ENCODE peak calls at places on chromosomes 13 and 19, in ten cellular contexts. One of them, this sample, is unnamed.

GRCh38 chr13:111415765-111416164 is 95.3 kb downstream of the TEX29 start:
- DNase-seq in GM18507: no peak
- DNase-seq in effector memory CD8-positive, alpha-beta T cell: no peak
- DNase-seq in cardiac muscle cell: no peak
- DNase-seq in MV-4-11: no peak
- DNase-seq in CD8-positive, alpha-beta T cell: no peak
- DNase-seq in neural progenitor cell: no peak
- DNase-seq in nucleus accumbens: no peak
- DNase-seq in Kasumi-1: no peak
- DNase-seq in activated naive CD4-positive, alpha-beta T cell treated with Interleukin-2 at 50 U/mL for 16 hours: no peak
- DNase-seq in this sample: no peak

GRCh38 chr13:44274838-44275237 is 98.8 kb upstream of the SERP2 start:
- DNase-seq in effector memory CD8-positive, alpha-beta T cell: peak; percentile 35
- DNase-seq in MV-4-11: no peak
- DNase-seq in nucleus accumbens: no peak
- DNase-seq in GM18507: no peak
- DNase-seq in activated naive CD4-positive, alpha-beta T cell treated with Interleukin-2 at 50 U/mL for 16 hours: no peak
- DNase-seq in neural progenitor cell: no peak
- DNase-seq in CD8-positive, alpha-beta T cell: peak; percentile 35
- DNase-seq in cardiac muscle cell: no peak
- DNase-seq in Kasumi-1: no peak
- DNase-seq in this sample: no peak

GRCh38 chr19:1136201-1136600 is 32.4 kb downstream of the GPX4 start:
- DNase-seq in GM18507: no peak
- DNase-seq in neural progenitor cell: no peak
- DNase-seq in nucleus accumbens: no peak
- DNase-seq in MV-4-11: no peak
- DNase-seq in activated naive CD4-positive, alpha-beta T cell treated with Interleukin-2 at 50 U/mL for 16 hours: no peak
- DNase-seq in CD8-positive, alpha-beta T cell: no peak
- DNase-seq in effector memory CD8-positive, alpha-beta T cell: no peak
- DNase-seq in cardiac muscle cell: no peak
- DNase-seq in Kasumi-1: no peak
- DNase-seq in this sample: no peak

GRCh38 chr13:77930430-77930829 is 11.8 kb upstream of the EDNRB start:
- DNase-seq in CD8-positive, alpha-beta T cell: no peak
- DNase-seq in neural progenitor cell: no peak
- DNase-seq in MV-4-11: no peak
- DNase-seq in effector memory CD8-positive, alpha-beta T cell: no peak
- DNase-seq in Kasumi-1: no peak
- DNase-seq in cardiac muscle cell: no peak
- DNase-seq in activated naive CD4-positive, alpha-beta T cell treated with Interleukin-2 at 50 U/mL for 16 hours: no peak
- DNase-seq in GM18507: no peak
- DNase-seq in nucleus accumbens: no peak
- DNase-seq in this sample: no peak

GRCh38 chr19:48637948-48638830 is 1.0 kb upstream of the DBP start:
- DNase-seq in CD8-positive, alpha-beta T cell: peak; percentile 78
- DNase-seq in MV-4-11: peak; percentile 96
- DNase-seq in activated naive CD4-positive, alpha-beta T cell treated with Interleukin-2 at 50 U/mL for 16 hours: peak; percentile 80
- DNase-seq in effector memory CD8-positive, alpha-beta T cell: no peak
- DNase-seq in neural progenitor cell: peak; percentile 94
- DNase-seq in Kasumi-1: peak; percentile 97
- DNase-seq in cardiac muscle cell: peak; percentile 99
- DNase-seq in nucleus accumbens: peak; percentile 72
- DNase-seq in GM18507: no peak
- DNase-seq in this sample: no peak

GRCh38 chr13:86201477-86201876 is 402.3 kb upstream of the SLITRK6 start:
- DNase-seq in effector memory CD8-positive, alpha-beta T cell: no peak
- DNase-seq in Kasumi-1: peak; percentile 46
- DNase-seq in CD8-positive, alpha-beta T cell: no peak
- DNase-seq in GM18507: no peak
- DNase-seq in neural progenitor cell: no peak
- DNase-seq in cardiac muscle cell: no peak
- DNase-seq in MV-4-11: no peak
- DNase-seq in nucleus accumbens: no peak
- DNase-seq in activated naive CD4-positive, alpha-beta T cell treated with Interleukin-2 at 50 U/mL for 16 hours: no peak
- DNase-seq in this sample: no peak

GRCh38 chr19:1288528-1289394 is 3.1 kb downstream of the EFNA2 start:
- DNase-seq in cardiac muscle cell: no peak
- DNase-seq in CD8-positive, alpha-beta T cell: no peak
- DNase-seq in nucleus accumbens: no peak
- DNase-seq in MV-4-11: no peak
- DNase-seq in GM18507: no peak
- DNase-seq in effector memory CD8-positive, alpha-beta T cell: no peak
- DNase-seq in neural progenitor cell: no peak
- DNase-seq in activated naive CD4-positive, alpha-beta T cell treated with Interleukin-2 at 50 U/mL for 16 hours: no peak
- DNase-seq in Kasumi-1: no peak
- DNase-seq in this sample: no peak

GRCh38 chr13:80022146-80022545 is 318.8 kb downstream of the SPRY2 start:
- DNase-seq in nucleus accumbens: no peak
- DNase-seq in CD8-positive, alpha-beta T cell: no peak
- DNase-seq in neural progenitor cell: no peak
- DNase-seq in MV-4-11: no peak
- DNase-seq in activated naive CD4-positive, alpha-beta T cell treated with Interleukin-2 at 50 U/mL for 16 hours: no peak
- DNase-seq in effector memory CD8-positive, alpha-beta T cell: no peak
- DNase-seq in cardiac muscle cell: no peak
- DNase-seq in GM18507: no peak
- DNase-seq in Kasumi-1: no peak
- DNase-seq in this sample: no peak

GRCh38 chr19:54448037-54448773 is 794 bp upstream of the LENG8 start:
- DNase-seq in cardiac muscle cell: peak; percentile 72
- DNase-seq in MV-4-11: peak; percentile 52
- DNase-seq in activated naive CD4-positive, alpha-beta T cell treated with Interleukin-2 at 50 U/mL for 16 hours: peak; percentile 44
- DNase-seq in effector memory CD8-positive, alpha-beta T cell: no peak
- DNase-seq in neural progenitor cell: peak; percentile 75
- DNase-seq in Kasumi-1: peak; percentile 44
- DNase-seq in nucleus accumbens: peak; percentile 16
- DNase-seq in GM18507: no peak
- DNase-seq in CD8-positive, alpha-beta T cell: peak; percentile 46
- DNase-seq in this sample: no peak

GRCh38 chr19:38023245-38023644 is 116.2 kb downstream of the SIPA1L3 start:
- DNase-seq in activated naive CD4-positive, alpha-beta T cell treated with Interleukin-2 at 50 U/mL for 16 hours: no peak
- DNase-seq in nucleus accumbens: no peak
- DNase-seq in MV-4-11: peak; percentile 52
- DNase-seq in CD8-positive, alpha-beta T cell: no peak
- DNase-seq in GM18507: no peak
- DNase-seq in neural progenitor cell: no peak
- DNase-seq in cardiac muscle cell: peak; percentile 57
- DNase-seq in Kasumi-1: no peak
- DNase-seq in effector memory CD8-positive, alpha-beta T cell: no peak
- DNase-seq in this sample: no peak

GRCh38 chr13:45195421-45195820 is 5.4 kb downstream of the KCTD4 start:
- DNase-seq in CD8-positive, alpha-beta T cell: no peak
- DNase-seq in cardiac muscle cell: no peak
- DNase-seq in nucleus accumbens: no peak
- DNase-seq in Kasumi-1: peak; percentile 33
- DNase-seq in effector memory CD8-positive, alpha-beta T cell: no peak
- DNase-seq in MV-4-11: peak; percentile 31
- DNase-seq in GM18507: no peak
- DNase-seq in activated naive CD4-positive, alpha-beta T cell treated with Interleukin-2 at 50 U/mL for 16 hours: no peak
- DNase-seq in neural progenitor cell: no peak
- DNase-seq in this sample: no peak

GRCh38 chr13:112970552-112971287 is 1.7 kb downstream of the MCF2L start:
- DNase-seq in neural progenitor cell: no peak
- DNase-seq in GM18507: no peak
- DNase-seq in nucleus accumbens: no peak
- DNase-seq in cardiac muscle cell: no peak
- DNase-seq in MV-4-11: no peak
- DNase-seq in activated naive CD4-positive, alpha-beta T cell treated with Interleukin-2 at 50 U/mL for 16 hours: no peak
- DNase-seq in CD8-positive, alpha-beta T cell: no peak
- DNase-seq in Kasumi-1: no peak
- DNase-seq in effector memory CD8-positive, alpha-beta T cell: no peak
- DNase-seq in this sample: no peak

GRCh38 chr13:98450495-98451167 is 126.3 kb downstream of the STK24 start:
- DNase-seq in MV-4-11: no peak
- DNase-seq in activated naive CD4-positive, alpha-beta T cell treated with Interleukin-2 at 50 U/mL for 16 hours: no peak
- DNase-seq in GM18507: no peak
- DNase-seq in nucleus accumbens: peak; percentile 12
- DNase-seq in CD8-positive, alpha-beta T cell: no peak
- DNase-seq in cardiac muscle cell: no peak
- DNase-seq in Kasumi-1: no peak
- DNase-seq in effector memory CD8-positive, alpha-beta T cell: no peak
- DNase-seq in neural progenitor cell: no peak
- DNase-seq in this sample: no peak

GRCh38 chr19:53545271-53546065 is 7.5 kb downstream of the ZNF331 start:
- DNase-seq in neural progenitor cell: no peak
- DNase-seq in activated naive CD4-positive, alpha-beta T cell treated with Interleukin-2 at 50 U/mL for 16 hours: no peak
- DNase-seq in cardiac muscle cell: no peak
- DNase-seq in Kasumi-1: no peak
- DNase-seq in GM18507: no peak
- DNase-seq in MV-4-11: no peak
- DNase-seq in CD8-positive, alpha-beta T cell: no peak
- DNase-seq in effector memory CD8-positive, alpha-beta T cell: no peak
- DNase-seq in nucleus accumbens: no peak
- DNase-seq in this sample: no peak

GRCh38 chr13:99176309-99177276 is 24.1 kb upstream of the UBAC2 start:
- DNase-seq in GM18507: peak; percentile 64
- DNase-seq in CD8-positive, alpha-beta T cell: peak; percentile 82
- DNase-seq in neural progenitor cell: peak; percentile 80
- DNase-seq in MV-4-11: peak; percentile 18
- DNase-seq in effector memory CD8-positive, alpha-beta T cell: peak; percentile 82
- DNase-seq in Kasumi-1: peak; percentile 35
- DNase-seq in nucleus accumbens: peak; percentile 13
- DNase-seq in cardiac muscle cell: peak; percentile 65
- DNase-seq in activated naive CD4-positive, alpha-beta T cell treated with Interleukin-2 at 50 U/mL for 16 hours: peak; percentile 76
- DNase-seq in this sample: peak; percentile 83

GRCh38 chr19:6354098-6354674 is 7.1 kb upstream of the CLPP start:
- DNase-seq in activated naive CD4-positive, alpha-beta T cell treated with Interleukin-2 at 50 U/mL for 16 hours: no peak
- DNase-seq in neural progenitor cell: no peak
- DNase-seq in cardiac muscle cell: peak; percentile 33
- DNase-seq in nucleus accumbens: no peak
- DNase-seq in CD8-positive, alpha-beta T cell: no peak
- DNase-seq in Kasumi-1: peak; percentile 49
- DNase-seq in GM18507: no peak
- DNase-seq in MV-4-11: no peak
- DNase-seq in effector memory CD8-positive, alpha-beta T cell: no peak
- DNase-seq in this sample: no peak

GRCh38 chr19:17779281-17779930 is 15.5 kb upstream of the B3GNT3 start:
- DNase-seq in activated naive CD4-positive, alpha-beta T cell treated with Interleukin-2 at 50 U/mL for 16 hours: no peak
- DNase-seq in MV-4-11: peak; percentile 69
- DNase-seq in GM18507: no peak
- DNase-seq in neural progenitor cell: peak; percentile 81
- DNase-seq in nucleus accumbens: no peak
- DNase-seq in effector memory CD8-positive, alpha-beta T cell: no peak
- DNase-seq in Kasumi-1: no peak
- DNase-seq in cardiac muscle cell: peak; percentile 74
- DNase-seq in CD8-positive, alpha-beta T cell: no peak
- DNase-seq in this sample: no peak

GRCh38 chr13:101325423-101325822 is 90.9 kb downstream of the NALCN start:
- DNase-seq in GM18507: no peak
- DNase-seq in Kasumi-1: no peak
- DNase-seq in nucleus accumbens: no peak
- DNase-seq in effector memory CD8-positive, alpha-beta T cell: no peak
- DNase-seq in activated naive CD4-positive, alpha-beta T cell treated with Interleukin-2 at 50 U/mL for 16 hours: no peak
- DNase-seq in MV-4-11: no peak
- DNase-seq in neural progenitor cell: peak; percentile 87
- DNase-seq in cardiac muscle cell: no peak
- DNase-seq in CD8-positive, alpha-beta T cell: no peak
- DNase-seq in this sample: no peak

GRCh38 chr19:39405930-39406655 is 554 bp upstream of the ZFP36 start:
- DNase-seq in effector memory CD8-positive, alpha-beta T cell: peak; percentile 84
- DNase-seq in neural progenitor cell: no peak
- DNase-seq in activated naive CD4-positive, alpha-beta T cell treated with Interleukin-2 at 50 U/mL for 16 hours: peak; percentile 83
- DNase-seq in MV-4-11: peak; percentile 75
- DNase-seq in Kasumi-1: peak; percentile 73
- DNase-seq in CD8-positive, alpha-beta T cell: peak; percentile 95
- DNase-seq in nucleus accumbens: no peak
- DNase-seq in GM18507: no peak
- DNase-seq in cardiac muscle cell: no peak
- DNase-seq in this sample: peak; percentile 94

GRCh38 chr13:41075034-41075433 is 13.7 kb downstream of the WBP4 start:
- DNase-seq in effector memory CD8-positive, alpha-beta T cell: peak; percentile 40
- DNase-seq in Kasumi-1: peak; percentile 71
- DNase-seq in GM18507: no peak
- DNase-seq in activated naive CD4-positive, alpha-beta T cell treated with Interleukin-2 at 50 U/mL for 16 hours: peak; percentile 14
- DNase-seq in neural progenitor cell: peak; percentile 46
- DNase-seq in nucleus accumbens: no peak
- DNase-seq in CD8-positive, alpha-beta T cell: peak; percentile 33
- DNase-seq in cardiac muscle cell: peak; percentile 66
- DNase-seq in MV-4-11: no peak
- DNase-seq in this sample: peak; percentile 28

GRCh38 chr13:45879666-45880065 is 28.1 kb upstream of the SIAH3 start:
- DNase-seq in CD8-positive, alpha-beta T cell: no peak
- DNase-seq in nucleus accumbens: no peak
- DNase-seq in GM18507: no peak
- DNase-seq in cardiac muscle cell: no peak
- DNase-seq in Kasumi-1: no peak
- DNase-seq in activated naive CD4-positive, alpha-beta T cell treated with Interleukin-2 at 50 U/mL for 16 hours: no peak
- DNase-seq in effector memory CD8-positive, alpha-beta T cell: no peak
- DNase-seq in MV-4-11: no peak
- DNase-seq in neural progenitor cell: peak; percentile 55
- DNase-seq in this sample: no peak

GRCh38 chr19:47093254-47093653 is 20.3 kb downstream of the ZC3H4 start:
- DNase-seq in GM18507: no peak
- DNase-seq in nucleus accumbens: no peak
- DNase-seq in activated naive CD4-positive, alpha-beta T cell treated with Interleukin-2 at 50 U/mL for 16 hours: no peak
- DNase-seq in CD8-positive, alpha-beta T cell: no peak
- DNase-seq in neural progenitor cell: no peak
- DNase-seq in effector memory CD8-positive, alpha-beta T cell: no peak
- DNase-seq in MV-4-11: no peak
- DNase-seq in cardiac muscle cell: no peak
- DNase-seq in Kasumi-1: no peak
- DNase-seq in this sample: no peak

GRCh38 chr13:46392967-46393366 is 5.9 kb upstream of the RUBCNL start:
- DNase-seq in neural progenitor cell: no peak
- DNase-seq in Kasumi-1: no peak
- DNase-seq in MV-4-11: no peak
- DNase-seq in CD8-positive, alpha-beta T cell: no peak
- DNase-seq in cardiac muscle cell: no peak
- DNase-seq in GM18507: no peak
- DNase-seq in effector memory CD8-positive, alpha-beta T cell: no peak
- DNase-seq in nucleus accumbens: no peak
- DNase-seq in activated naive CD4-positive, alpha-beta T cell treated with Interleukin-2 at 50 U/mL for 16 hours: no peak
- DNase-seq in this sample: no peak

GRCh38 chr13:112734696-112735547 is 45.1 kb downstream of the ATP11A start:
- DNase-seq in cardiac muscle cell: no peak
- DNase-seq in neural progenitor cell: no peak
- DNase-seq in Kasumi-1: no peak
- DNase-seq in MV-4-11: no peak
- DNase-seq in GM18507: no peak
- DNase-seq in effector memory CD8-positive, alpha-beta T cell: no peak
- DNase-seq in activated naive CD4-positive, alpha-beta T cell treated with Interleukin-2 at 50 U/mL for 16 hours: no peak
- DNase-seq in nucleus accumbens: no peak
- DNase-seq in CD8-positive, alpha-beta T cell: no peak
- DNase-seq in this sample: no peak

GRCh38 chr19:15137777-15138176 is 30.6 kb downstream of the SYDE1 start:
- DNase-seq in activated naive CD4-positive, alpha-beta T cell treated with Interleukin-2 at 50 U/mL for 16 hours: no peak
- DNase-seq in effector memory CD8-positive, alpha-beta T cell: no peak
- DNase-seq in Kasumi-1: no peak
- DNase-seq in GM18507: no peak
- DNase-seq in nucleus accumbens: no peak
- DNase-seq in MV-4-11: no peak
- DNase-seq in cardiac muscle cell: no peak
- DNase-seq in neural progenitor cell: no peak
- DNase-seq in CD8-positive, alpha-beta T cell: no peak
- DNase-seq in this sample: no peak

GRCh38 chr19:16274466-16274865 is 50.2 kb upstream of the KLF2 start:
- DNase-seq in activated naive CD4-positive, alpha-beta T cell treated with Interleukin-2 at 50 U/mL for 16 hours: no peak
- DNase-seq in nucleus accumbens: no peak
- DNase-seq in MV-4-11: peak; percentile 66
- DNase-seq in Kasumi-1: peak; percentile 57
- DNase-seq in effector memory CD8-positive, alpha-beta T cell: no peak
- DNase-seq in neural progenitor cell: no peak
- DNase-seq in CD8-positive, alpha-beta T cell: no peak
- DNase-seq in cardiac muscle cell: peak; percentile 60
- DNase-seq in GM18507: no peak
- DNase-seq in this sample: no peak

This sample was measured in CD8-positive, alpha-beta memory T cell.